ENCODE peak calls at places on chromosomes 16 and 17, in seven cellular contexts. One of them, this sample, is unnamed.
A peak's percentile ranks its signal among the peaks of the same experiment; 100 is the strongest.

GRCh38 chr17:75776399-75777242 is 8.0 kb upstream of the UNK start:
- DNase-seq in trophoblast cell: peak; percentile 55
- DNase-seq in neural progenitor cell: no peak
- DNase-seq in PC-3: no peak
- DNase-seq in mesendoderm: no peak
- DNase-seq in astrocyte: no peak
- DNase-seq in IMR-90: no peak
- DNase-seq in this sample: no peak

GRCh38 chr17:50078430-50078829 is 16.7 kb upstream of the PDK2 start:
- DNase-seq in trophoblast cell: no peak
- DNase-seq in neural progenitor cell: no peak
- DNase-seq in PC-3: no peak
- DNase-seq in mesendoderm: no peak
- DNase-seq in astrocyte: no peak
- DNase-seq in IMR-90: no peak
- DNase-seq in this sample: no peak

GRCh38 chr17:27627514-27627913 is 3.5 kb upstream of the LGALS9 start:
- DNase-seq in trophoblast cell: no peak
- DNase-seq in neural progenitor cell: no peak
- DNase-seq in PC-3: no peak
- DNase-seq in mesendoderm: no peak
- DNase-seq in astrocyte: no peak
- DNase-seq in IMR-90: no peak
- DNase-seq in this sample: no peak

GRCh38 chr17:42111901-42112551 is 488 bp downstream of the DHX58 start:
- DNase-seq in trophoblast cell: peak; percentile 39
- DNase-seq in neural progenitor cell: no peak
- DNase-seq in PC-3: no peak
- DNase-seq in mesendoderm: no peak
- DNase-seq in astrocyte: no peak
- DNase-seq in IMR-90: peak; percentile 17
- DNase-seq in this sample: no peak

GRCh38 chr17:78279360-78279990 is 48.0 kb downstream of the TMEM235 start:
- DNase-seq in trophoblast cell: no peak
- DNase-seq in neural progenitor cell: no peak
- DNase-seq in PC-3: no peak
- DNase-seq in mesendoderm: no peak
- DNase-seq in astrocyte: no peak
- DNase-seq in IMR-90: no peak
- DNase-seq in this sample: no peak

GRCh38 chr16:31200821-31201510 is 1.6 kb downstream of the PYCARD start:
- DNase-seq in trophoblast cell: peak; percentile 60
- DNase-seq in neural progenitor cell: no peak
- DNase-seq in PC-3: peak; percentile 50
- DNase-seq in mesendoderm: peak; percentile 70
- DNase-seq in astrocyte: no peak
- DNase-seq in IMR-90: no peak
- DNase-seq in this sample: no peak

GRCh38 chr17:15384142-15384803 is 42.9 kb upstream of the TEKT3 start:
- DNase-seq in trophoblast cell: no peak
- DNase-seq in neural progenitor cell: no peak
- DNase-seq in PC-3: no peak
- DNase-seq in mesendoderm: no peak
- DNase-seq in astrocyte: no peak
- DNase-seq in IMR-90: peak; percentile 25
- DNase-seq in this sample: no peak

GRCh38 chr16:67336646-67337045 is 10.0 kb downstream of the LRRC36 start:
- DNase-seq in trophoblast cell: no peak
- DNase-seq in neural progenitor cell: no peak
- DNase-seq in PC-3: no peak
- DNase-seq in mesendoderm: no peak
- DNase-seq in astrocyte: no peak
- DNase-seq in IMR-90: no peak
- DNase-seq in this sample: peak; percentile 9

GRCh38 chr17:39194985-39195524 is 2.4 kb downstream of the CACNB1 start:
- DNase-seq in trophoblast cell: no peak
- DNase-seq in neural progenitor cell: peak; percentile 67
- DNase-seq in PC-3: no peak
- DNase-seq in mesendoderm: peak; percentile 80
- DNase-seq in astrocyte: no peak
- DNase-seq in IMR-90: no peak
- DNase-seq in this sample: no peak

GRCh38 chr16:26365555-26365954 is 673.8 kb downstream of the HS3ST4 start:
- DNase-seq in trophoblast cell: no peak
- DNase-seq in neural progenitor cell: no peak
- DNase-seq in PC-3: no peak
- DNase-seq in mesendoderm: peak; percentile 37
- DNase-seq in astrocyte: no peak
- DNase-seq in IMR-90: no peak
- DNase-seq in this sample: no peak

GRCh38 chr17:58595194-58595792 is 80.9 kb upstream of the MTMR4 start:
- DNase-seq in trophoblast cell: peak; percentile 26
- DNase-seq in neural progenitor cell: no peak
- DNase-seq in PC-3: no peak
- DNase-seq in mesendoderm: peak; percentile 48
- DNase-seq in astrocyte: no peak
- DNase-seq in IMR-90: no peak
- DNase-seq in this sample: no peak

GRCh38 chr17:79646721-79647455 is 36.0 kb upstream of the RBFOX3 start:
- DNase-seq in trophoblast cell: no peak
- DNase-seq in neural progenitor cell: no peak
- DNase-seq in PC-3: no peak
- DNase-seq in mesendoderm: no peak
- DNase-seq in astrocyte: no peak
- DNase-seq in IMR-90: no peak
- DNase-seq in this sample: no peak

GRCh38 chr17:40345161-40346034 is 19.1 kb downstream of the GJD3 start:
- DNase-seq in trophoblast cell: peak; percentile 79
- DNase-seq in neural progenitor cell: peak; percentile 90
- DNase-seq in PC-3: peak; percentile 32
- DNase-seq in mesendoderm: peak; percentile 96
- DNase-seq in astrocyte: peak; percentile 63
- DNase-seq in IMR-90: peak; percentile 51
- DNase-seq in this sample: no peak

GRCh38 chr16:66653581-66654350 is 42.8 kb downstream of the CMTM4 start:
- DNase-seq in trophoblast cell: no peak
- DNase-seq in neural progenitor cell: no peak
- DNase-seq in PC-3: no peak
- DNase-seq in mesendoderm: no peak
- DNase-seq in astrocyte: no peak
- DNase-seq in IMR-90: no peak
- DNase-seq in this sample: no peak

GRCh38 chr16:81500833-81501521 is 56.4 kb downstream of the CMIP start:
- DNase-seq in trophoblast cell: peak; percentile 69
- DNase-seq in neural progenitor cell: no peak
- DNase-seq in PC-3: peak; percentile 95
- DNase-seq in mesendoderm: no peak
- DNase-seq in astrocyte: peak; percentile 92
- DNase-seq in IMR-90: peak; percentile 81
- DNase-seq in this sample: no peak

GRCh38 chr17:10614536-10615155 is 42.5 kb downstream of the MYH3 start:
- DNase-seq in trophoblast cell: peak; percentile 73
- DNase-seq in neural progenitor cell: peak; percentile 81
- DNase-seq in PC-3: peak; percentile 61
- DNase-seq in mesendoderm: peak; percentile 79
- DNase-seq in astrocyte: peak; percentile 2
- DNase-seq in IMR-90: peak; percentile 51
- DNase-seq in this sample: no peak

GRCh38 chr17:46771601-46772012 is 46.9 kb downstream of the WNT3 start:
- DNase-seq in trophoblast cell: peak; percentile 62
- DNase-seq in neural progenitor cell: no peak
- DNase-seq in PC-3: peak; percentile 42
- DNase-seq in mesendoderm: peak; percentile 66
- DNase-seq in astrocyte: no peak
- DNase-seq in IMR-90: no peak
- DNase-seq in this sample: no peak

GRCh38 chr17:33602981-33603380 is 309.9 kb upstream of the ASIC2 start:
- DNase-seq in trophoblast cell: no peak
- DNase-seq in neural progenitor cell: peak; percentile 79
- DNase-seq in PC-3: no peak
- DNase-seq in mesendoderm: peak; percentile 81
- DNase-seq in astrocyte: no peak
- DNase-seq in IMR-90: no peak
- DNase-seq in this sample: no peak

GRCh38 chr16:83532634-83533033 is 275.1 kb upstream of the HSBP1 start:
- DNase-seq in trophoblast cell: no peak
- DNase-seq in neural progenitor cell: no peak
- DNase-seq in PC-3: no peak
- DNase-seq in mesendoderm: no peak
- DNase-seq in astrocyte: no peak
- DNase-seq in IMR-90: no peak
- DNase-seq in this sample: no peak

GRCh38 chr16:84751947-84752346 is 52.1 kb downstream of the USP10 start:
- DNase-seq in trophoblast cell: peak; percentile 51
- DNase-seq in neural progenitor cell: no peak
- DNase-seq in PC-3: peak; percentile 11
- DNase-seq in mesendoderm: no peak
- DNase-seq in astrocyte: no peak
- DNase-seq in IMR-90: no peak
- DNase-seq in this sample: no peak

GRCh38 chr16:86512301-86512859 is 2.1 kb downstream of the FOXF1 start:
- DNase-seq in trophoblast cell: no peak
- DNase-seq in neural progenitor cell: peak; percentile 62
- DNase-seq in PC-3: no peak
- DNase-seq in mesendoderm: peak; percentile 73
- DNase-seq in astrocyte: no peak
- DNase-seq in IMR-90: peak; percentile 25
- DNase-seq in this sample: no peak

GRCh38 chr17:688100-688989 is 26.3 kb downstream of the VPS53 start:
- DNase-seq in trophoblast cell: no peak
- DNase-seq in neural progenitor cell: peak; percentile 56
- DNase-seq in PC-3: no peak
- DNase-seq in mesendoderm: peak; percentile 66
- DNase-seq in astrocyte: no peak
- DNase-seq in IMR-90: peak; percentile 41
- DNase-seq in this sample: no peak

GRCh38 chr17:60372790-60373483 is 19.0 kb downstream of the USP32 start:
- DNase-seq in trophoblast cell: peak; percentile 59
- DNase-seq in neural progenitor cell: no peak
- DNase-seq in PC-3: peak; percentile 88
- DNase-seq in mesendoderm: peak; percentile 42
- DNase-seq in astrocyte: peak; percentile 80
- DNase-seq in IMR-90: peak; percentile 87
- DNase-seq in this sample: peak; percentile 46

GRCh38 chr17:81187586-81188490 is 21.8 kb upstream of the AATK start:
- DNase-seq in trophoblast cell: no peak
- DNase-seq in neural progenitor cell: no peak
- DNase-seq in PC-3: no peak
- DNase-seq in mesendoderm: no peak
- DNase-seq in astrocyte: no peak
- DNase-seq in IMR-90: no peak
- DNase-seq in this sample: no peak
- H3K9ac ChIP-seq in trophoblast cell: no peak overlapping the region
- H3K9ac ChIP-seq in neural progenitor cell: no peak overlapping the region
- H3K9ac ChIP-seq in PC-3: no peak overlapping the region
- H3K9ac ChIP-seq in mesendoderm: no peak overlapping the region
- H3K9ac ChIP-seq in astrocyte: no peak overlapping the region
- H3K9ac ChIP-seq in IMR-90: no peak overlapping the region
- H3K9ac ChIP-seq in this sample: no peak overlapping the region

GRCh38 chr16:2005646-2006045 is 4.0 kb downstream of the ZNF598 start:
- DNase-seq in trophoblast cell: no peak
- DNase-seq in neural progenitor cell: no peak
- DNase-seq in PC-3: no peak
- DNase-seq in mesendoderm: no peak
- DNase-seq in astrocyte: no peak
- DNase-seq in IMR-90: no peak
- DNase-seq in this sample: no peak

GRCh38 chr16:2007081-2007836 is 2.4 kb downstream of the ZNF598 start:
- DNase-seq in trophoblast cell: no peak
- DNase-seq in neural progenitor cell: no peak
- DNase-seq in PC-3: no peak
- DNase-seq in mesendoderm: no peak
- DNase-seq in astrocyte: no peak
- DNase-seq in IMR-90: no peak
- DNase-seq in this sample: no peak

GRCh38 chr16:2008009-2008526 is 1.6 kb downstream of the ZNF598 start:
- DNase-seq in trophoblast cell: peak; percentile 91
- DNase-seq in neural progenitor cell: no peak
- DNase-seq in PC-3: peak; percentile 82
- DNase-seq in mesendoderm: no peak
- DNase-seq in astrocyte: peak; percentile 57
- DNase-seq in IMR-90: peak; percentile 34
- DNase-seq in this sample: peak; percentile 98

GRCh38 chr16:2004795-2005517 is 4.7 kb downstream of the ZNF598 start:
- DNase-seq in trophoblast cell: no peak
- DNase-seq in neural progenitor cell: no peak
- DNase-seq in PC-3: no peak
- DNase-seq in mesendoderm: no peak
- DNase-seq in astrocyte: no peak
- DNase-seq in IMR-90: no peak
- DNase-seq in this sample: no peak

GRCh38 chr16:2006317-2006716 is 3.3 kb downstream of the ZNF598 start:
- DNase-seq in trophoblast cell: no peak
- DNase-seq in neural progenitor cell: no peak
- DNase-seq in PC-3: no peak
- DNase-seq in mesendoderm: no peak
- DNase-seq in astrocyte: no peak
- DNase-seq in IMR-90: no peak
- DNase-seq in this sample: no peak
- H3K9ac ChIP-seq in trophoblast cell: no peak overlapping the region
- H3K9ac ChIP-seq in neural progenitor cell: no peak overlapping the region
- H3K9ac ChIP-seq in PC-3: no peak overlapping the region
- H3K9ac ChIP-seq in mesendoderm: peak overlapping the region; percentile 12
- H3K9ac ChIP-seq in astrocyte: peak overlapping the region; percentile 10
- H3K9ac ChIP-seq in IMR-90: no peak overlapping the region
- H3K9ac ChIP-seq in this sample: no peak overlapping the region

GRCh38 chr16:30187556-30187865 is 4.1 kb downstream of the CORO1A start:
- DNase-seq in trophoblast cell: no peak
- DNase-seq in neural progenitor cell: no peak
- DNase-seq in PC-3: no peak
- DNase-seq in mesendoderm: no peak
- DNase-seq in astrocyte: no peak
- DNase-seq in IMR-90: no peak
- DNase-seq in this sample: no peak
- H3K9ac ChIP-seq in trophoblast cell: no peak overlapping the region
- H3K9ac ChIP-seq in neural progenitor cell: no peak overlapping the region
- H3K9ac ChIP-seq in PC-3: no peak overlapping the region
- H3K9ac ChIP-seq in mesendoderm: no peak overlapping the region
- H3K9ac ChIP-seq in astrocyte: no peak overlapping the region
- H3K9ac ChIP-seq in IMR-90: no peak overlapping the region
- H3K9ac ChIP-seq in this sample: no peak overlapping the region

DNA sequence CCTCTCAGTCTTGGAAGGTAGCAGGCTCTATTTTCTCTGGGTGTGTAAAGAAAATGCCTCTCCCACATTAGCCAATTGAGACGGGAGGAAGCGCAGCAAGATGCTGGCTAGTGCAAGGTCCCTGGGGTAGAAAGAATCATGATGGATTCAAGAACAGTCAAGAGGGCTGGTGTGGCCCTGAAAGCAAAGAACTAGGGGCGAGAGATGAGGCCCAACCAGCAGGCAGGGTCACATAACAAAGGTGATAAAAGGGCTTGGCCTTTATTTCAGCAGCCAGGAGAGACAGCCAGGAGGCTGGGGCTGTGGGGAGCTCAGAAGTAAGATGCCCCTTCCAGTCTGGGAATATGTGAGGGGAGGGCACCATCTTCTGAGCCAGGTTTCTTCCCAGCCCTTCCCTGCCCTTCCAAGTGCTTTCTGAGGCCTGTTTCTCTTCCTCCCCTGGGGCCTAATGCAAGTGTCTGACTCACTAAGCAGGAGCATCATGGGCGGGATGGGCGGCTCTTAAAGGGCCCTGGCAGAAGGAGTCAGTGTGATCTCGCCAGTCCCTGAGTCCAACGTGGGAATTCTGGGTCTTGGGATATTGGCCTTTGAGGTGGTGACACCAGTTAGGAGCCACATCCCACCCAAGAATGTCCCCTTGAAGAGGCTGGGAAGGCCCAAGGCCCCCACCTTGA is 3.9 kb upstream of the NLRC5 start:
- DNase-seq in trophoblast cell: peak; percentile 60
- DNase-seq in neural progenitor cell: no peak
- DNase-seq in PC-3: peak; percentile 65
- DNase-seq in mesendoderm: peak; percentile 61
- DNase-seq in astrocyte: peak; percentile 78
- DNase-seq in IMR-90: peak; percentile 85
- DNase-seq in this sample: no peak
- H3K9ac ChIP-seq in trophoblast cell: no peak overlapping the region
- H3K9ac ChIP-seq in neural progenitor cell: no peak overlapping the region
- H3K9ac ChIP-seq in PC-3: no peak overlapping the region
- H3K9ac ChIP-seq in mesendoderm: no peak overlapping the region
- H3K9ac ChIP-seq in astrocyte: peak overlapping the region; percentile 62
- H3K9ac ChIP-seq in IMR-90: peak overlapping the region; percentile 74
- H3K9ac ChIP-seq in this sample: peak overlapping the region; percentile 2

This sample was measured in keratinocyte.